ENCODE peak calls at places on chromosome 2, in eight cellular contexts. One of them, this sample, is unnamed.
A peak's percentile ranks its signal among the peaks of the same experiment; 100 is the strongest.

GRCh38 chr2:69628325-69629038 is 15.1 kb downstream of the AAK1 start:
- DNase-seq in astrocyte of the spinal cord: no peak
- DNase-seq in mesothelial cell of epicardium: no peak
- DNase-seq in tibial artery: no peak
- DNase-seq in AG04450: no peak
- DNase-seq in GM13976: no peak
- DNase-seq in A549: no peak
- DNase-seq in GM06990: no peak
- DNase-seq in this sample: no peak

GRCh38 chr2:127763776-127764175 is 47.2 kb downstream of the WDR33 start:
- DNase-seq in astrocyte of the spinal cord: no peak
- DNase-seq in mesothelial cell of epicardium: no peak
- DNase-seq in tibial artery: no peak
- DNase-seq in AG04450: peak; percentile 81
- DNase-seq in GM13976: no peak
- DNase-seq in A549: no peak
- DNase-seq in GM06990: no peak
- DNase-seq in this sample: peak; percentile 47

GRCh38 chr2:200448460-200448859 is 61.4 kb downstream of the KCTD18 start:
- DNase-seq in astrocyte of the spinal cord: no peak
- DNase-seq in mesothelial cell of epicardium: no peak
- DNase-seq in tibial artery: no peak
- DNase-seq in AG04450: no peak
- DNase-seq in GM13976: no peak
- DNase-seq in A549: no peak
- DNase-seq in GM06990: no peak
- DNase-seq in this sample: no peak

GRCh38 chr2:239348563-239349447 is 52.0 kb downstream of the HDAC4 start:
- DNase-seq in astrocyte of the spinal cord: peak; percentile 46
- DNase-seq in mesothelial cell of epicardium: no peak
- DNase-seq in tibial artery: no peak
- DNase-seq in AG04450: no peak
- DNase-seq in GM13976: no peak
- DNase-seq in A549: no peak
- DNase-seq in GM06990: no peak
- DNase-seq in this sample: no peak

GRCh38 chr2:121649402-121649651 is at the start of gene CLASP1:
- DNase-seq in astrocyte of the spinal cord: peak; percentile 99
- DNase-seq in mesothelial cell of epicardium: peak; percentile 88
- DNase-seq in tibial artery: peak; percentile 96
- DNase-seq in AG04450: peak; percentile 90
- DNase-seq in GM13976: peak; percentile 97
- DNase-seq in A549: peak; percentile 98
- DNase-seq in GM06990: peak; percentile 94
- DNase-seq in this sample: peak; percentile 97

GRCh38 chr2:96556441-96557330 is 20.1 kb downstream of the ARID5A start:
- DNase-seq in astrocyte of the spinal cord: peak; percentile 65
- DNase-seq in mesothelial cell of epicardium: no peak
- DNase-seq in tibial artery: no peak
- DNase-seq in AG04450: no peak
- DNase-seq in GM13976: no peak
- DNase-seq in A549: peak; percentile 97
- DNase-seq in GM06990: no peak
- DNase-seq in this sample: peak; percentile 63

GRCh38 chr2:29655391-29656086 is 265.8 kb downstream of the ALK start:
- DNase-seq in astrocyte of the spinal cord: no peak
- DNase-seq in mesothelial cell of epicardium: no peak
- DNase-seq in tibial artery: no peak
- DNase-seq in AG04450: no peak
- DNase-seq in GM13976: no peak
- DNase-seq in A549: no peak
- DNase-seq in GM06990: no peak
- DNase-seq in this sample: no peak

GRCh38 chr2:74513605-74514367 is 464 bp upstream of the TLX2 start:
- DNase-seq in astrocyte of the spinal cord: no peak
- DNase-seq in mesothelial cell of epicardium: no peak
- DNase-seq in tibial artery: no peak
- DNase-seq in AG04450: no peak
- DNase-seq in GM13976: no peak
- DNase-seq in A549: no peak
- DNase-seq in GM06990: peak; percentile 33
- DNase-seq in this sample: no peak

GRCh38 chr2:46365913-46366674 is 68.9 kb downstream of the EPAS1 start:
- DNase-seq in astrocyte of the spinal cord: peak; percentile 19
- DNase-seq in mesothelial cell of epicardium: no peak
- DNase-seq in tibial artery: no peak
- DNase-seq in AG04450: no peak
- DNase-seq in GM13976: no peak
- DNase-seq in A549: peak; percentile 22
- DNase-seq in GM06990: no peak
- DNase-seq in this sample: peak; percentile 28

GRCh38 chr2:184602734-184603133 is 4.4 kb downstream of the ZNF804A start:
- DNase-seq in astrocyte of the spinal cord: no peak
- DNase-seq in mesothelial cell of epicardium: no peak
- DNase-seq in tibial artery: no peak
- DNase-seq in AG04450: no peak
- DNase-seq in GM13976: no peak
- DNase-seq in A549: no peak
- DNase-seq in GM06990: no peak
- DNase-seq in this sample: no peak

GRCh38 chr2:170340693-170341068 is 162.7 kb downstream of the MYO3B start:
- DNase-seq in astrocyte of the spinal cord: no peak
- DNase-seq in mesothelial cell of epicardium: no peak
- DNase-seq in tibial artery: no peak
- DNase-seq in AG04450: no peak
- DNase-seq in GM13976: no peak
- DNase-seq in A549: no peak
- DNase-seq in GM06990: peak; percentile 17
- DNase-seq in this sample: no peak

GRCh38 chr2:3107567-3107966 is 270.1 kb downstream of the EIPR1 start:
- DNase-seq in astrocyte of the spinal cord: no peak
- DNase-seq in mesothelial cell of epicardium: no peak
- DNase-seq in tibial artery: no peak
- DNase-seq in AG04450: no peak
- DNase-seq in GM13976: peak; percentile 17
- DNase-seq in A549: no peak
- DNase-seq in GM06990: no peak
- DNase-seq in this sample: no peak

GRCh38 chr2:27303093-27304025 is 4.9 kb downstream of the UCN start:
- DNase-seq in astrocyte of the spinal cord: peak; percentile 56
- DNase-seq in mesothelial cell of epicardium: no peak
- DNase-seq in tibial artery: no peak
- DNase-seq in AG04450: no peak
- DNase-seq in GM13976: peak; percentile 76
- DNase-seq in A549: peak; percentile 80
- DNase-seq in GM06990: no peak
- DNase-seq in this sample: peak; percentile 85

GRCh38 chr2:175187378-175187777 is 5.9 kb upstream of the ATP5MC3 start:
- DNase-seq in astrocyte of the spinal cord: peak; percentile 17
- DNase-seq in mesothelial cell of epicardium: no peak
- DNase-seq in tibial artery: no peak
- DNase-seq in AG04450: no peak
- DNase-seq in GM13976: peak; percentile 33
- DNase-seq in A549: peak; percentile 48
- DNase-seq in GM06990: no peak
- DNase-seq in this sample: peak; percentile 8

GRCh38 chr2:28356095-28356911 is 36.4 kb upstream of the FOSL2 start:
- DNase-seq in astrocyte of the spinal cord: peak; percentile 72
- DNase-seq in mesothelial cell of epicardium: no peak
- DNase-seq in tibial artery: peak; percentile 95
- DNase-seq in AG04450: peak; percentile 55
- DNase-seq in GM13976: no peak
- DNase-seq in A549: peak; percentile 38
- DNase-seq in GM06990: no peak
- DNase-seq in this sample: peak; percentile 90

GRCh38 chr2:238159676-238160205 is 971 bp downstream of the ERFE start:
- DNase-seq in astrocyte of the spinal cord: no peak
- DNase-seq in mesothelial cell of epicardium: no peak
- DNase-seq in tibial artery: no peak
- DNase-seq in AG04450: no peak
- DNase-seq in GM13976: no peak
- DNase-seq in A549: no peak
- DNase-seq in GM06990: no peak
- DNase-seq in this sample: no peak

GRCh38 chr2:44462934-44463849 is 101.4 kb downstream of the CAMKMT start:
- DNase-seq in astrocyte of the spinal cord: no peak
- DNase-seq in mesothelial cell of epicardium: no peak
- DNase-seq in tibial artery: no peak
- DNase-seq in AG04450: no peak
- DNase-seq in GM13976: no peak
- DNase-seq in A549: no peak
- DNase-seq in GM06990: no peak
- DNase-seq in this sample: no peak

GRCh38 chr2:85807756-85808155 is 54.0 kb downstream of the ATOH8 start:
- DNase-seq in astrocyte of the spinal cord: no peak
- DNase-seq in mesothelial cell of epicardium: no peak
- DNase-seq in tibial artery: no peak
- DNase-seq in AG04450: no peak
- DNase-seq in GM13976: no peak
- DNase-seq in A549: no peak
- DNase-seq in GM06990: no peak
- DNase-seq in this sample: no peak

GRCh38 chr2:39379643-39380524 is 57.2 kb downstream of the MAP4K3 start:
- DNase-seq in astrocyte of the spinal cord: peak; percentile 64
- DNase-seq in mesothelial cell of epicardium: no peak
- DNase-seq in tibial artery: no peak
- DNase-seq in AG04450: peak; percentile 23
- DNase-seq in GM13976: peak; percentile 49
- DNase-seq in A549: peak; percentile 71
- DNase-seq in GM06990: peak; percentile 15
- DNase-seq in this sample: peak; percentile 78

GRCh38 chr2:112580084-112580483 is 4.3 kb upstream of the CHCHD5 start:
- DNase-seq in astrocyte of the spinal cord: no peak
- DNase-seq in mesothelial cell of epicardium: no peak
- DNase-seq in tibial artery: no peak
- DNase-seq in AG04450: no peak
- DNase-seq in GM13976: no peak
- DNase-seq in A549: no peak
- DNase-seq in GM06990: no peak
- DNase-seq in this sample: no peak

GRCh38 chr2:112583497-112584133 is 794 bp upstream of the CHCHD5 start:
- DNase-seq in astrocyte of the spinal cord: peak; percentile 10
- DNase-seq in mesothelial cell of epicardium: no peak
- DNase-seq in tibial artery: peak; percentile 23
- DNase-seq in AG04450: no peak
- DNase-seq in GM13976: no peak
- DNase-seq in A549: peak; percentile 65
- DNase-seq in GM06990: no peak
- DNase-seq in this sample: no peak

GRCh38 chr2:112577756-112578155 is 6.7 kb upstream of the CHCHD5 start:
- DNase-seq in astrocyte of the spinal cord: peak; percentile 22
- DNase-seq in mesothelial cell of epicardium: no peak
- DNase-seq in tibial artery: no peak
- DNase-seq in AG04450: no peak
- DNase-seq in GM13976: no peak
- DNase-seq in A549: peak; percentile 25
- DNase-seq in GM06990: no peak
- DNase-seq in this sample: peak; percentile 50

GRCh38 chr2:112582314-112582746 is 2.1 kb upstream of the CHCHD5 start:
- DNase-seq in astrocyte of the spinal cord: peak; percentile 74
- DNase-seq in mesothelial cell of epicardium: no peak
- DNase-seq in tibial artery: no peak
- DNase-seq in AG04450: peak; percentile 21
- DNase-seq in GM13976: no peak
- DNase-seq in A549: peak; percentile 65
- DNase-seq in GM06990: no peak
- DNase-seq in this sample: peak; percentile 82

GRCh38 chr2:112579280-112579679 is 5.1 kb upstream of the CHCHD5 start:
- DNase-seq in astrocyte of the spinal cord: peak; percentile 88
- DNase-seq in mesothelial cell of epicardium: no peak
- DNase-seq in tibial artery: no peak
- DNase-seq in AG04450: peak; percentile 72
- DNase-seq in GM13976: no peak
- DNase-seq in A549: peak; percentile 37
- DNase-seq in GM06990: no peak
- DNase-seq in this sample: peak; percentile 96
- TF ChIP-seq CTCF in astrocyte of the spinal cord: no peak
- TF ChIP-seq CTCF in mesothelial cell of epicardium: no peak
- TF ChIP-seq CTCF in tibial artery: no peak
- TF ChIP-seq CTCF in AG04450: peak; percentile 32
- TF ChIP-seq CTCF in GM13976: no peak
- TF ChIP-seq CTCF in A549: no peak
- TF ChIP-seq CTCF in GM06990: no peak
- TF ChIP-seq CTCF in this sample: peak; percentile 29

DNA sequence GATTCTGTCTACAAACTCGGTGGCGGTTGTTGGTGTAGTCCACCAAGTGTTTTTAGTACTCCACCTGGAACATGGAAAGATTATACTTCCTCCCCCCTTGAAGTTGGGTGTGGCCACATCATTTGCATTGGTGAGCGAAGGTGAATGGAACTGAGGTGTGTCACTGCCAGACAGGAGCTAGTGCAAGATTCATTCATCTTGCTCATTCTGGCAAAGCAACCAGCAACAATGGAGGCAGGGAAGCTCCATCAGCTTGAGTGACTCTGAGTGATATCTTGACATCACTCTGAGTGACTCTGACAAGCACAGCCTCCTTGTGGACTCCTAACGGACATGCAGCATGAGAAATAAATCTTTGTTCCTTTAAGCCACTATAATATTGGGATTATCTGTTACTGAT is 54.7 kb upstream of the SLC1A4 start:
- DNase-seq in astrocyte of the spinal cord: no peak
- DNase-seq in mesothelial cell of epicardium: no peak
- DNase-seq in tibial artery: no peak
- DNase-seq in AG04450: no peak
- DNase-seq in GM13976: no peak
- DNase-seq in A549: no peak
- DNase-seq in GM06990: no peak
- DNase-seq in this sample: no peak
- TF ChIP-seq CTCF in astrocyte of the spinal cord: no peak
- TF ChIP-seq CTCF in mesothelial cell of epicardium: no peak
- TF ChIP-seq CTCF in tibial artery: no peak
- TF ChIP-seq CTCF in AG04450: no peak
- TF ChIP-seq CTCF in GM13976: no peak
- TF ChIP-seq CTCF in A549: no peak
- TF ChIP-seq CTCF in GM06990: no peak
- TF ChIP-seq CTCF in this sample: no peak

GRCh38 chr2:89850881-89851582 is 1159.6 kb downstream of the RPIA start:
- DNase-seq in astrocyte of the spinal cord: no peak
- DNase-seq in mesothelial cell of epicardium: no peak
- DNase-seq in tibial artery: no peak
- DNase-seq in AG04450: no peak
- DNase-seq in GM13976: peak; percentile 3
- DNase-seq in A549: no peak
- DNase-seq in GM06990: no peak
- DNase-seq in this sample: no peak
- TF ChIP-seq CTCF in astrocyte of the spinal cord: no peak
- TF ChIP-seq CTCF in mesothelial cell of epicardium: no peak
- TF ChIP-seq CTCF in tibial artery: no peak
- TF ChIP-seq CTCF in AG04450: no peak
- TF ChIP-seq CTCF in GM13976: no peak
- TF ChIP-seq CTCF in A549: no peak
- TF ChIP-seq CTCF in GM06990: no peak
- TF ChIP-seq CTCF in this sample: no peak

DNA sequence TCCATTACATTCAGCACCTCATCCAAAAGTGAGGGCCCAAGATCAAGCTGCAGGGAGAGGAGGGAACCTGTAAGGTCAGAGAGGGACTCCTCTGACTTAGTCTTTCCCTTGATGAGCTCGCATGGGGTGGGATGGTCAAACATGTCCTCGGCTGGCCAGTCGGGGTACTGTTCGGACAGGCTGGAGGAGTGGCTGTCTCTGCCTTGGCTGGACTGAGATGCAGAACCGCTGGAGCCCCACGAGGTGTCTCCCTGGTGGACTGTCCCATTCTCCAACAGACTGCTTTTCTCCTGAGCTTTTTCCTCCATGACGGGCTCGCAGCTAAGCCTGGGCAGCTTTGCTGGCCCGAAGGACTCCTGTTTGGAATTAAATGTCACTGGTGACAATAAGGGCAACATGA is 25.6 kb downstream of the CDC42EP3 start:
- DNase-seq in astrocyte of the spinal cord: no peak
- DNase-seq in mesothelial cell of epicardium: no peak
- DNase-seq in tibial artery: no peak
- DNase-seq in AG04450: no peak
- DNase-seq in GM13976: no peak
- DNase-seq in A549: no peak
- DNase-seq in GM06990: no peak
- DNase-seq in this sample: no peak
- TF ChIP-seq CTCF in astrocyte of the spinal cord: no peak
- TF ChIP-seq CTCF in mesothelial cell of epicardium: no peak
- TF ChIP-seq CTCF in tibial artery: no peak
- TF ChIP-seq CTCF in AG04450: no peak
- TF ChIP-seq CTCF in GM13976: no peak
- TF ChIP-seq CTCF in A549: no peak
- TF ChIP-seq CTCF in GM06990: no peak
- TF ChIP-seq CTCF in this sample: no peak

This sample was measured in fibroblast of the aortic adventitia.